ENCODE peak calls at places on chromosomes 16 and 17, in nine cellular contexts. One of them, this sample, is unnamed. For H3K4me1, the result is how much of the 10 kb centered on the place peaks cover.

GRCh38 chr16:1791256-1791942 is 2.1 kb downstream of the IGFALS start:
- DNase-seq in ovary: no peak
- DNase-seq in Peyer's patch: peak
- DNase-seq in pancreas: no peak
- DNase-seq in endothelial cell of umbilical vein: no peak
- DNase-seq in IMR-90: no peak
- DNase-seq in esophagus muscularis mucosa: no peak
- DNase-seq in left lung: no peak
- DNase-seq in heart left ventricle: no peak
- DNase-seq in this sample: peak

GRCh38 chr16:89827383-89828198 is 684 bp upstream of the SPIRE2 start:
- DNase-seq in IMR-90: peak
- DNase-seq in pancreas: peak
- DNase-seq in left lung: no peak
- DNase-seq in ovary: peak
- DNase-seq in esophagus muscularis mucosa: no peak
- DNase-seq in Peyer's patch: peak
- DNase-seq in endothelial cell of umbilical vein: peak
- DNase-seq in heart left ventricle: peak
- DNase-seq in this sample: no peak

GRCh38 chr16:11762431-11762830 is 19.8 kb upstream of the TXNDC11 start:
- DNase-seq in Peyer's patch: no peak
- DNase-seq in pancreas: no peak
- DNase-seq in esophagus muscularis mucosa: no peak
- DNase-seq in heart left ventricle: no peak
- DNase-seq in IMR-90: no peak
- DNase-seq in endothelial cell of umbilical vein: no peak
- DNase-seq in left lung: no peak
- DNase-seq in ovary: no peak
- DNase-seq in this sample: no peak

GRCh38 chr17:6507535-6507934 is 48.8 kb downstream of the PITPNM3 start:
- DNase-seq in IMR-90: peak
- DNase-seq in pancreas: no peak
- DNase-seq in ovary: peak
- DNase-seq in endothelial cell of umbilical vein: peak
- DNase-seq in heart left ventricle: no peak
- DNase-seq in esophagus muscularis mucosa: no peak
- DNase-seq in left lung: no peak
- DNase-seq in Peyer's patch: no peak
- DNase-seq in this sample: peak

GRCh38 chr16:10668322-10669045 is 26.2 kb downstream of the TEKT5 start:
- DNase-seq in esophagus muscularis mucosa: no peak
- DNase-seq in IMR-90: peak
- DNase-seq in ovary: no peak
- DNase-seq in left lung: no peak
- DNase-seq in endothelial cell of umbilical vein: peak
- DNase-seq in heart left ventricle: no peak
- DNase-seq in Peyer's patch: no peak
- DNase-seq in pancreas: no peak
- DNase-seq in this sample: no peak

GRCh38 chr17:61296058-61296457 is 103.6 kb upstream of the TBX2 start:
- DNase-seq in endothelial cell of umbilical vein: no peak
- DNase-seq in IMR-90: no peak
- DNase-seq in pancreas: no peak
- DNase-seq in left lung: no peak
- DNase-seq in heart left ventricle: no peak
- DNase-seq in ovary: no peak
- DNase-seq in Peyer's patch: no peak
- DNase-seq in esophagus muscularis mucosa: no peak
- DNase-seq in this sample: no peak

GRCh38 chr16:81767987-81768592 is 11.0 kb upstream of the PLCG2 start:
- DNase-seq in Peyer's patch: no peak
- DNase-seq in endothelial cell of umbilical vein: no peak
- DNase-seq in IMR-90: no peak
- DNase-seq in heart left ventricle: no peak
- DNase-seq in ovary: no peak
- DNase-seq in left lung: no peak
- DNase-seq in esophagus muscularis mucosa: no peak
- DNase-seq in pancreas: no peak
- DNase-seq in this sample: no peak

GRCh38 chr17:46785696-46786095 is 32.8 kb downstream of the WNT3 start:
- DNase-seq in left lung: no peak
- DNase-seq in Peyer's patch: no peak
- DNase-seq in heart left ventricle: no peak
- DNase-seq in IMR-90: no peak
- DNase-seq in pancreas: no peak
- DNase-seq in ovary: no peak
- DNase-seq in endothelial cell of umbilical vein: no peak
- DNase-seq in esophagus muscularis mucosa: no peak
- DNase-seq in this sample: no peak

GRCh38 chr17:30541802-30542201 is 64.6 kb downstream of the GOSR1 start:
- DNase-seq in Peyer's patch: no peak
- DNase-seq in left lung: no peak
- DNase-seq in endothelial cell of umbilical vein: no peak
- DNase-seq in pancreas: no peak
- DNase-seq in heart left ventricle: no peak
- DNase-seq in esophagus muscularis mucosa: no peak
- DNase-seq in IMR-90: no peak
- DNase-seq in ovary: no peak
- DNase-seq in this sample: no peak

GRCh38 chr17:42312285-42313130 is 24.2 kb downstream of the STAT5A start:
- DNase-seq in esophagus muscularis mucosa: no peak
- DNase-seq in ovary: peak
- DNase-seq in Peyer's patch: peak
- DNase-seq in heart left ventricle: peak
- DNase-seq in pancreas: peak
- DNase-seq in IMR-90: peak
- DNase-seq in endothelial cell of umbilical vein: peak
- DNase-seq in left lung: peak
- DNase-seq in this sample: peak

DNA sequence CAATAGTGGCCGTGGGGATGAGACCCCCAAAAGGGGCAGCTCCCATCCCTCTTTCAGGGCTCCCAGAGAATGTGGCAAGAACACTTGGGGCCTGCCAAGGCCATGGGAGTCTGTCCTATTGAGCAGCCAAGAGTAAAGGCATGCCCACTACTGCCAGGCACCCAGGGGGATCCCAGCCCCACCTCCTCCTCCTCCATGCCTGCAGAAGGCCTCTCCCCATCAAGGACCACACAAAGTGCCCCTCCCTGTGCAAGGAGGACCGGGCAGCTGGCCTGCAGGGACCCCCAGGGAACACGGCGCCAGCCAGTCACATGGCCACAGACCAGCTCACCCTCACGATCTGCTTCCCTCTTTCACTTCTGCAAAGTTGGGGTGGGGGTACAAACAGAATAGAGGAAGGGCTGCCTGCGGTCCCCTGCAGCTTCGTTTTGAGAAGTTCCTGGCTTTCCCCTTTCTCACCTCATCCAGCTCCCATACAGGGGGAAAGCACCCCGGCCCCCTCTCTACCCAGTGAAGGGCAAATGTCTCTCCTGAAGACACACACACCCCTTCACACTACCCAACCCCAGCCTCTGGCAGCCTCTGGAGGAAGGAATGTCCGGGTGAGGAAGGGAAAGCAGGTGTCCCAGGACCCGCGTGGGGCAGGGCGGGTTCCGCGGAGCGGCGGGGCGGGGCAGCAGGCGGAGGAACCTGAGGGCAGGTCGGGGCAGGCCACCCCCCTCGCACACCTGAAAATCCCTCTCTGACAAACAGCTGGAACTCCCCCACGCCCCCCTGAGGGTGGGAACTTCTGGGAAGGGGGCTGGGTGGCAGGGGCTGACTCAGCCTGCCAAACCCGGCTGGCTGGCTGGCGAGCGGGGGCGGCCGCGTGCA is 2.0 kb downstream of the PPP1R9B start:
- DNase-seq in ovary: peak
- DNase-seq in Peyer's patch: peak
- DNase-seq in IMR-90: peak
- DNase-seq in heart left ventricle: peak
- DNase-seq in left lung: peak
- DNase-seq in esophagus muscularis mucosa: no peak
- DNase-seq in endothelial cell of umbilical vein: no peak
- DNase-seq in pancreas: peak
- DNase-seq in this sample: peak
- TF ChIP-seq CTCF in ovary: no peak
- TF ChIP-seq CTCF in Peyer's patch: peak
- TF ChIP-seq CTCF in IMR-90: peak
- TF ChIP-seq CTCF in heart left ventricle: no peak
- TF ChIP-seq CTCF in left lung: no peak
- TF ChIP-seq CTCF in esophagus muscularis mucosa: peak
- TF ChIP-seq CTCF in endothelial cell of umbilical vein: no peak
- TF ChIP-seq CTCF in pancreas: no peak
- TF ChIP-seq CTCF in this sample: no peak

GRCh38 chr16:52725461-52725860 is 178.5 kb upstream of the TOX3 start:
- DNase-seq in ovary: no peak
- DNase-seq in IMR-90: no peak
- DNase-seq in heart left ventricle: no peak
- DNase-seq in esophagus muscularis mucosa: no peak
- DNase-seq in left lung: no peak
- DNase-seq in pancreas: no peak
- DNase-seq in endothelial cell of umbilical vein: no peak
- DNase-seq in Peyer's patch: no peak
- DNase-seq in this sample: no peak
- H3K27ac ChIP-seq in ovary: no peak
- H3K27ac ChIP-seq in IMR-90: no peak
- H3K27ac ChIP-seq in heart left ventricle: no peak
- H3K27ac ChIP-seq in esophagus muscularis mucosa: no peak
- H3K27ac ChIP-seq in left lung: no peak
- H3K27ac ChIP-seq in pancreas: no peak
- H3K27ac ChIP-seq in endothelial cell of umbilical vein: no peak
- H3K27ac ChIP-seq in Peyer's patch: no peak
- H3K27ac ChIP-seq in this sample: no peak

GRCh38 chr16:29811896-29812665 is at the start of gene PRRT2:
- DNase-seq in endothelial cell of umbilical vein: peak
- DNase-seq in Peyer's patch: peak
- DNase-seq in left lung: no peak
- DNase-seq in pancreas: peak
- DNase-seq in heart left ventricle: peak
- DNase-seq in esophagus muscularis mucosa: no peak
- DNase-seq in ovary: peak
- DNase-seq in IMR-90: peak
- DNase-seq in this sample: no peak
- H3K4me1 ChIP-seq in endothelial cell of umbilical vein: half or more
- H3K4me1 ChIP-seq in Peyer's patch: under half
- H3K4me1 ChIP-seq in left lung: under half
- H3K4me1 ChIP-seq in pancreas: under half
- H3K4me1 ChIP-seq in heart left ventricle: half or more
- H3K4me1 ChIP-seq in esophagus muscularis mucosa: half or more
- H3K4me1 ChIP-seq in ovary: under half
- H3K4me1 ChIP-seq in IMR-90: under half
- H3K4me1 ChIP-seq in this sample: under half

DNA sequence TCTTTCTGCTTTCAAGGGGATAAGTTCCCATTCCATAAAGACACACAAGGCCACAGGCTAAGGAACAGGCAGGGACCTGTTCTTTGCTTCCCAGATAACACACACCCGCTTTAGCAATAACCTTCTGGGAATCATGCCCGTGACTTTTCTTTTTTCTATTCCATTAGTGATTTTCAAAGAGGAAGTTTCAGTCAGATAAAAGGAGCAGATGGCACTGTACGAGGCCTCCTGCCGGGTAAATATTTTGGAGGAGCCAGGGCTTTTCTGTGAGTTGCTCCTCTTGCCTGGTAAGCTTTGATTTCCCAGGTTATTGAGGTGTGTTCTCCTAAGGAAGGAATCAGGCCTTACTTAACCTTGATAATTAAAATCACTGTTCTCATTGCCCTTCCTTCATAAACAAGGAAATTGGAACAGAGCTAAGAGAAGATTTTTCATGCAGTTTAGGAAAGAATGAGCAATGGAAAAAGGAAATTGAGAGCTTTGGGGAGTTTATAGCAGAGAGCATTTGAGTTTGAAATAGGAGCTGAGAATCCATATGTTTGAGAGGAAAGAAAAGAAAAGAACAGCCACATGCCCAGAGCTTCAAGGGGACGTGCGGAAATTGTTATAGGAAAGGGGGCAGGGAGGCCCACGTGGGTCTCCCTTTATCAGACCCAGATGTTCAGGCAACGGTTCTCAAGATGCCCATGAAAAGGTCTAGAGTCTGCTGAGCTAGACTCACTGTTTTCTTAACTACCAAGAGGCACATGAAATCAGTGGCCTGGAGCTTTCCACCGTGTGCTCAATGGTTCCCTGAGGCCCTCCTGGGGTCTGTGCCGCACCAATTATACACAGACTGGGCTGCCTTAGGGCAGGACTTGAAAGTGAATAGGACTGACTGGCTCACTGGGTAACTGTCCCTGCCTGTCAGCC is 31.0 kb downstream of the CHD9 start:
- DNase-seq in pancreas: no peak
- DNase-seq in esophagus muscularis mucosa: no peak
- DNase-seq in Peyer's patch: no peak
- DNase-seq in IMR-90: no peak
- DNase-seq in endothelial cell of umbilical vein: peak
- DNase-seq in left lung: no peak
- DNase-seq in ovary: peak
- DNase-seq in heart left ventricle: no peak
- DNase-seq in this sample: no peak
- TF ChIP-seq CTCF in pancreas: no peak
- TF ChIP-seq CTCF in esophagus muscularis mucosa: no peak
- TF ChIP-seq CTCF in Peyer's patch: no peak
- TF ChIP-seq CTCF in IMR-90: no peak
- TF ChIP-seq CTCF in endothelial cell of umbilical vein: no peak
- TF ChIP-seq CTCF in left lung: no peak
- TF ChIP-seq CTCF in ovary: no peak
- TF ChIP-seq CTCF in heart left ventricle: no peak
- TF ChIP-seq CTCF in this sample: no peak

DNA sequence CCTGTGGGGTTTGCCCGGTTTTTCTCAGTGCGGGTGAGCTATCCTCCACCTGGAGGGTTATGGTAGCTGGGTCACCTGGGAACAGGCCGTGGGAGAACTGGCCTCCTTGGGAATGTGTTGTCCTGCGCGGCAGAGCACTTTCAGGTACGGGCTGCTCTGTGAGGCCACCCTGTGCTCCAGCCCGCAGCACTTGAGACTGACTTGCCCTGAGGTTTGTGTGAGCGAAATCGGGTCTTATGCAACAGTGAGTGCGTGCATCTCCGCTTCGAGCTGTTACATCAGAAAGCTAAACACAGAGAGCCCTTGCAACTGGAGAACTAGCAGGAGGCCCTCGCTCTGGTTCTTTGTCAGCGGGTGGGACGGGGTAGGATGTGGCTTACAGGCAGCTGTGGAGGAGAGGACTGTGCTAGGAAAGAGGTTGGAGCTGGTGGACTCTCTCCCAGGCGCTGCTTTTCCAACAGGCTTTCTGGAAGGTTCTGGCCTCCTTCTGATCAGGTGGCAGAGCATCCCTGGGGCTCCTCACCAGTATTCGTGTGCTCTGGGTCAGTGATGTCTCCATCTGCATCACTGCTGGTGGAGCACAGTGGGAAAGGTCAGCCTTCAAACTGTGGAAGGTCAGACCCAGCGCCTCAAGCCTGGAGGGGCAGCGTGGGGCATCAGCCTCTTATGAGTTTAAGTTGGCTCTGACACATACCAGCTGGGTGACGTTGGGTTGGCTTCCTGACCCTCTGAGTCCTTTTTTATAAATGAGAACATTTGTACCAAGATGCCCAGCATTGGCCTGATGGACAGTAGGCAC is 76.2 kb downstream of the KSR1 start:
- DNase-seq in left lung: peak
- DNase-seq in pancreas: peak
- DNase-seq in esophagus muscularis mucosa: no peak
- DNase-seq in Peyer's patch: no peak
- DNase-seq in endothelial cell of umbilical vein: no peak
- DNase-seq in heart left ventricle: no peak
- DNase-seq in ovary: no peak
- DNase-seq in IMR-90: peak
- DNase-seq in this sample: peak
- H3K27ac ChIP-seq in left lung: peak
- H3K27ac ChIP-seq in pancreas: peak
- H3K27ac ChIP-seq in esophagus muscularis mucosa: no peak
- H3K27ac ChIP-seq in Peyer's patch: no peak
- H3K27ac ChIP-seq in endothelial cell of umbilical vein: no peak
- H3K27ac ChIP-seq in heart left ventricle: no peak
- H3K27ac ChIP-seq in ovary: no peak
- H3K27ac ChIP-seq in IMR-90: peak
- H3K27ac ChIP-seq in this sample: peak